ENCODE peak calls at places on chromosomes 5 and 9, in six cellular contexts. Q is HT-29, J is NCI-H82, S is right cardiac atrium, W is glomerular endothelial cell, U is AG08396. K is an unnamed sample.

GRCh38 chr9:115717298-115717697 is 436.3 kb upstream of the PAPPA start:
- DNase-seq in Q (no peak), J (no peak), S (no peak), W (no peak), U (no peak), K (no peak)

GRCh38 chr5:140108093-140109049 is 5.5 kb upstream of the PURA start:
- DNase-seq in Q (peak), J (peak), S (peak), W (no peak), U (peak), K (peak)

GRCh38 chr9:113963017-113963620 is 87.0 kb downstream of the ZNF618 start:
- DNase-seq in Q (peak), J (peak), S (no peak), W (no peak), U (peak), K (peak)

GRCh38 chr9:123568691-123569342 is 212.8 kb downstream of the CRB2 start:
- DNase-seq in Q (no peak), J (peak), S (no peak), W (no peak), U (peak), K (peak)

GRCh38 chr9:129556576-129557191 is 64.2 kb downstream of the C9orf50 start:
- DNase-seq in Q (no peak), J (no peak), S (no peak), W (no peak), U (no peak), K (no peak)

GRCh38 chr9:122124048-122124447 is 30.9 kb upstream of the TTLL11 start:
- DNase-seq in Q (no peak), J (peak), S (no peak), W (no peak), U (no peak), K (no peak)

GRCh38 chr5:1270933-1271914 is 23.6 kb downstream of the TERT start:
- DNase-seq in Q (no peak), J (no peak), S (peak), W (no peak), U (no peak), K (no peak)

GRCh38 chr5:160547872-160548271 is 126.2 kb downstream of the PTTG1 start:
- DNase-seq in Q (no peak), J (no peak), S (no peak), W (no peak), U (no peak), K (no peak)

GRCh38 chr5:157236423-157236822 is 29.5 kb upstream of the CYFIP2 start:
- DNase-seq in Q (no peak), J (no peak), S (no peak), W (no peak), U (no peak), K (no peak)

GRCh38 chr9:117718085-117718484 is 13.9 kb downstream of the TLR4 start:
- DNase-seq in Q (no peak), J (peak), S (no peak), W (no peak), U (no peak), K (no peak)

GRCh38 chr5:145775411-145775810 is 59.7 kb downstream of the PRELID2 start:
- DNase-seq in Q (no peak), J (no peak), S (no peak), W (no peak), U (no peak), K (no peak)

GRCh38 chr5:180118391-180118791 is 46.8 kb upstream of the RNF130 start:
- DNase-seq in Q (no peak), J (no peak), S (no peak), W (no peak), U (no peak), K (no peak)

GRCh38 chr5:131994533-131995226 is 16.8 kb downstream of the ACSL6 start:
- DNase-seq in Q (no peak), J (no peak), S (no peak), W (no peak), U (no peak), K (no peak)

GRCh38 chr5:163489055-163489744 is 16.2 kb upstream of the MAT2B start:
- DNase-seq in Q (peak), J (peak), S (no peak), W (no peak), U (no peak), K (no peak)

GRCh38 chr5:169162407-169162806 is 138.5 kb downstream of the SLIT3 start:
- DNase-seq in Q (no peak), J (no peak), S (no peak), W (no peak), U (no peak), K (no peak)

GRCh38 chr9:14203366-14204056 is 110.4 kb downstream of the NFIB start:
- DNase-seq in Q (no peak), J (no peak), S (peak), W (no peak), U (no peak), K (peak)

GRCh38 chr5:159518361-159518760 is 188.1 kb upstream of the IL12B start:
- DNase-seq in Q (no peak), J (no peak), S (no peak), W (no peak), U (no peak), K (no peak)

GRCh38 chr9:84230355-84231136 is 110.0 kb downstream of the SLC28A3 start:
- DNase-seq in Q (no peak), J (peak), S (no peak), W (no peak), U (no peak), K (peak)

GRCh38 chr9:71928376-71928775 is 16.9 kb downstream of the C9orf85 start:
- DNase-seq in Q (no peak), J (no peak), S (no peak), W (no peak), U (no peak), K (no peak)

GRCh38 chr5:154442801-154443200 is 3.0 kb upstream of the SAP30L start:
- DNase-seq in Q (no peak), J (no peak), S (no peak), W (no peak), U (no peak), K (no peak)

K was measured in testis.